ENCODE peak calls at places on chromosomes 12 and 14, in six cellular contexts. One of them, this sample, is unnamed.

GRCh38 chr12:96308881-96309280 is 91.4 kb downstream of the CDK17 start:
- DNase-seq in cardiac muscle cell: no peak
- DNase-seq in Karpas-422: no peak
- DNase-seq in neural progenitor cell: no peak
- DNase-seq in GM23248: peak; percentile 6
- DNase-seq in testis: no peak
- DNase-seq in this sample: no peak

GRCh38 chr14:50560929-50561280 is 960 bp downstream of the ATL1 start:
- DNase-seq in cardiac muscle cell: peak; percentile 47
- DNase-seq in Karpas-422: no peak
- DNase-seq in neural progenitor cell: peak; percentile 79
- DNase-seq in GM23248: peak; percentile 89
- DNase-seq in testis: peak; percentile 77
- DNase-seq in this sample: peak; percentile 77

GRCh38 chr12:57611116-57611809 is at the start of gene ARHGEF25:
- DNase-seq in cardiac muscle cell: peak; percentile 78
- DNase-seq in Karpas-422: peak; percentile 54
- DNase-seq in neural progenitor cell: peak; percentile 87
- DNase-seq in GM23248: peak; percentile 77
- DNase-seq in testis: peak; percentile 69
- DNase-seq in this sample: peak; percentile 73

GRCh38 chr14:104118006-104118844 is 20.2 kb upstream of the KIF26A start:
- DNase-seq in cardiac muscle cell: no peak
- DNase-seq in Karpas-422: no peak
- DNase-seq in neural progenitor cell: no peak
- DNase-seq in GM23248: no peak
- DNase-seq in testis: no peak
- DNase-seq in this sample: peak; percentile 33

GRCh38 chr12:120544691-120545090 is 10.5 kb downstream of the RNF10 start:
- DNase-seq in cardiac muscle cell: no peak
- DNase-seq in Karpas-422: no peak
- DNase-seq in neural progenitor cell: no peak
- DNase-seq in GM23248: no peak
- DNase-seq in testis: no peak
- DNase-seq in this sample: no peak

GRCh38 chr12:43863770-43864366 is 28.0 kb downstream of the TMEM117 start:
- DNase-seq in cardiac muscle cell: no peak
- DNase-seq in Karpas-422: no peak
- DNase-seq in neural progenitor cell: no peak
- DNase-seq in GM23248: no peak
- DNase-seq in testis: no peak
- DNase-seq in this sample: no peak

GRCh38 chr12:1919284-1919683 is 832 bp upstream of the CACNA2D4 start:
- DNase-seq in cardiac muscle cell: no peak
- DNase-seq in Karpas-422: no peak
- DNase-seq in neural progenitor cell: no peak
- DNase-seq in GM23248: no peak
- DNase-seq in testis: peak; percentile 10
- DNase-seq in this sample: no peak

GRCh38 chr14:66782853-66783252 is 274.9 kb downstream of the GPHN start:
- DNase-seq in cardiac muscle cell: no peak
- DNase-seq in Karpas-422: no peak
- DNase-seq in neural progenitor cell: no peak
- DNase-seq in GM23248: no peak
- DNase-seq in testis: no peak
- DNase-seq in this sample: no peak

GRCh38 chr14:76615331-76615730 is 145.9 kb upstream of the VASH1 start:
- DNase-seq in cardiac muscle cell: no peak
- DNase-seq in Karpas-422: no peak
- DNase-seq in neural progenitor cell: no peak
- DNase-seq in GM23248: peak; percentile 5
- DNase-seq in testis: no peak
- DNase-seq in this sample: no peak

GRCh38 chr14:61516125-61516740 is 179.1 kb upstream of the HIF1A start:
- DNase-seq in cardiac muscle cell: no peak
- DNase-seq in Karpas-422: no peak
- DNase-seq in neural progenitor cell: no peak
- DNase-seq in GM23248: peak; percentile 77
- DNase-seq in testis: no peak
- DNase-seq in this sample: no peak

GRCh38 chr14:102819176-102819628 is 42.0 kb downstream of the TRAF3 start:
- DNase-seq in cardiac muscle cell: no peak
- DNase-seq in Karpas-422: peak; percentile 71
- DNase-seq in neural progenitor cell: no peak
- DNase-seq in GM23248: no peak
- DNase-seq in testis: no peak
- DNase-seq in this sample: peak; percentile 72

GRCh38 chr14:98904677-98905076 is 367.3 kb downstream of the BCL11B start:
- DNase-seq in cardiac muscle cell: no peak
- DNase-seq in Karpas-422: no peak
- DNase-seq in neural progenitor cell: no peak
- DNase-seq in GM23248: no peak
- DNase-seq in testis: no peak
- DNase-seq in this sample: no peak

GRCh38 chr12:2233034-2233433 is 180.2 kb downstream of the CACNA1C start:
- DNase-seq in cardiac muscle cell: no peak
- DNase-seq in Karpas-422: no peak
- DNase-seq in neural progenitor cell: no peak
- DNase-seq in GM23248: peak; percentile 80
- DNase-seq in testis: no peak
- DNase-seq in this sample: no peak

GRCh38 chr14:65243766-65244442 is 141.6 kb upstream of the MAX start:
- DNase-seq in cardiac muscle cell: no peak
- DNase-seq in Karpas-422: peak; percentile 62
- DNase-seq in neural progenitor cell: no peak
- DNase-seq in GM23248: peak; percentile 52
- DNase-seq in testis: no peak
- DNase-seq in this sample: no peak

GRCh38 chr14:79658224-79658623 is 553.1 kb downstream of the DIO2 start:
- DNase-seq in cardiac muscle cell: peak; percentile 9
- DNase-seq in Karpas-422: peak; percentile 50
- DNase-seq in neural progenitor cell: no peak
- DNase-seq in GM23248: no peak
- DNase-seq in testis: no peak
- DNase-seq in this sample: no peak

GRCh38 chr12:56585098-56585497 is 45.0 kb downstream of the BAZ2A start:
- DNase-seq in cardiac muscle cell: no peak
- DNase-seq in Karpas-422: no peak
- DNase-seq in neural progenitor cell: no peak
- DNase-seq in GM23248: no peak
- DNase-seq in testis: no peak
- DNase-seq in this sample: no peak

GRCh38 chr12:34598851-34599529 is 576.7 kb downstream of the ALG10 start:
- DNase-seq in cardiac muscle cell: no peak
- DNase-seq in Karpas-422: no peak
- DNase-seq in neural progenitor cell: no peak
- DNase-seq in GM23248: no peak
- DNase-seq in testis: no peak
- DNase-seq in this sample: no peak

GRCh38 chr14:59632381-59632780 is 55.8 kb upstream of the CCDC175 start:
- DNase-seq in cardiac muscle cell: peak; percentile 30
- DNase-seq in Karpas-422: peak; percentile 87
- DNase-seq in neural progenitor cell: peak; percentile 74
- DNase-seq in GM23248: peak; percentile 40
- DNase-seq in testis: peak; percentile 70
- DNase-seq in this sample: peak; percentile 30

GRCh38 chr12:51393676-51394545 is 2.7 kb upstream of the GALNT6 start:
- DNase-seq in cardiac muscle cell: no peak
- DNase-seq in Karpas-422: no peak
- DNase-seq in neural progenitor cell: no peak
- DNase-seq in GM23248: peak; percentile 98
- DNase-seq in testis: peak; percentile 22
- DNase-seq in this sample: peak; percentile 28

GRCh38 chr14:90409209-90409730 is 12.4 kb downstream of the CALM1 start:
- DNase-seq in cardiac muscle cell: no peak
- DNase-seq in Karpas-422: no peak
- DNase-seq in neural progenitor cell: no peak
- DNase-seq in GM23248: peak; percentile 95
- DNase-seq in testis: no peak
- DNase-seq in this sample: peak; percentile 39

GRCh38 chr12:6980075-6980474 is 9.4 kb downstream of the EMG1 start:
- DNase-seq in cardiac muscle cell: no peak
- DNase-seq in Karpas-422: no peak
- DNase-seq in neural progenitor cell: no peak
- DNase-seq in GM23248: no peak
- DNase-seq in testis: no peak
- DNase-seq in this sample: no peak

GRCh38 chr14:100726812-100727564 is at the start of gene DLK1:
- DNase-seq in cardiac muscle cell: peak; percentile 58
- DNase-seq in Karpas-422: no peak
- DNase-seq in neural progenitor cell: peak; percentile 76
- DNase-seq in GM23248: no peak
- DNase-seq in testis: no peak
- DNase-seq in this sample: no peak

GRCh38 chr12:125305221-125305620 is 240.0 kb downstream of the AACS start:
- DNase-seq in cardiac muscle cell: no peak
- DNase-seq in Karpas-422: no peak
- DNase-seq in neural progenitor cell: no peak
- DNase-seq in GM23248: no peak
- DNase-seq in testis: no peak
- DNase-seq in this sample: no peak

GRCh38 chr14:53516261-53516774 is 363.2 kb upstream of the DDHD1 start:
- DNase-seq in cardiac muscle cell: no peak
- DNase-seq in Karpas-422: no peak
- DNase-seq in neural progenitor cell: no peak
- DNase-seq in GM23248: peak; percentile 89
- DNase-seq in testis: no peak
- DNase-seq in this sample: no peak

GRCh38 chr12:62660763-62661162 is 194.1 kb downstream of the MON2 start:
- DNase-seq in cardiac muscle cell: no peak
- DNase-seq in Karpas-422: no peak
- DNase-seq in neural progenitor cell: no peak
- DNase-seq in GM23248: peak; percentile 87
- DNase-seq in testis: no peak
- DNase-seq in this sample: no peak

GRCh38 chr12:53482626-53483165 is 16.6 kb downstream of the MAP3K12 start:
- DNase-seq in cardiac muscle cell: no peak
- DNase-seq in Karpas-422: no peak
- DNase-seq in neural progenitor cell: no peak
- DNase-seq in GM23248: no peak
- DNase-seq in testis: no peak
- DNase-seq in this sample: no peak

GRCh38 chr12:53481108-53481442 is 18.2 kb downstream of the MAP3K12 start:
- DNase-seq in cardiac muscle cell: no peak
- DNase-seq in Karpas-422: no peak
- DNase-seq in neural progenitor cell: no peak
- DNase-seq in GM23248: no peak
- DNase-seq in testis: no peak
- DNase-seq in this sample: no peak

GRCh38 chr12:53480425-53481107 is 18.7 kb downstream of the MAP3K12 start:
- DNase-seq in cardiac muscle cell: no peak
- DNase-seq in Karpas-422: no peak
- DNase-seq in neural progenitor cell: no peak
- DNase-seq in GM23248: no peak
- DNase-seq in testis: no peak
- DNase-seq in this sample: no peak

GRCh38 chr12:53483225-53483978 is 15.9 kb downstream of the MAP3K12 start:
- DNase-seq in cardiac muscle cell: no peak
- DNase-seq in Karpas-422: peak; percentile 59
- DNase-seq in neural progenitor cell: no peak
- DNase-seq in GM23248: no peak
- DNase-seq in testis: no peak
- DNase-seq in this sample: peak; percentile 44

DNA sequence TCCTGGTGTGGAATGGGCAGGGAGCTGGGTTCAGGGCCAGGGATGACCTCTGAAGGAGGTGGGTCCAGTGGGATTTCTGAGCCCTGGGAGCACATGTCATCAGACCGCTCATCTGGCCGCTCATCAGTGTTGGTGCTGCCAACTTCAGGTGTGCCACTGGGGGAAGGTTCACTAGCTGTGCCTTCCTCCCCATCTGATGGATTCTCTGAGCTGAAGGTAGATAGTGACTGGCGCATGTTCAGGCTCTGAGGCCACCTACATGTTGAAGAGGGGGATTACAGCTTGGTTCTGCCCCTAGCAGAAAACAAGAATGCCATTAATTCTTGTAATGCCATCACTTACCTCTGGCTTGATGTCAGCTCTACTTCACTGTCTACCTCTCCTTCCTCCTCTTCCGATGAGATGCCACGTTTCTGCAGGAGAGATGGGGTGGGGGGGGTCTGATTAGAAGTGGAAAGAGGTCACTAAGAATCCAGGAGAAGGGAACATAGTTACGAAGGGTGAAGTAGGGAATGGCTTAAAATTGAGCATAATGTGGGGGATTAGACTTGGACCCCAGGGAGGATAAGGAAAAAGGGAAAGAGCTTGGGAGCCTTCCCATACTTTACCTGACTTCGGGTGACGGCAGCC is 17.2 kb downstream of the MAP3K12 start:
- DNase-seq in cardiac muscle cell: peak; percentile 43
- DNase-seq in Karpas-422: peak; percentile 83
- DNase-seq in neural progenitor cell: peak; percentile 46
- DNase-seq in GM23248: peak; percentile 49
- DNase-seq in testis: no peak
- DNase-seq in this sample: no peak
- H3K36me3 ChIP-seq in cardiac muscle cell: peaks cover 54% of the 10 kb centered on the region
- H3K36me3 ChIP-seq in Karpas-422: peaks cover 42% of the 10 kb centered on the region
- H3K36me3 ChIP-seq in neural progenitor cell: peaks cover 21% of the 10 kb centered on the region
- H3K36me3 ChIP-seq in GM23248: peaks cover 56% of the 10 kb centered on the region
- H3K36me3 ChIP-seq in testis: no peaks in the 10 kb centered on the region
- H3K36me3 ChIP-seq in this sample: peaks cover 37% of the 10 kb centered on the region

GRCh38 chr12:118206107-118206412 is 70.1 kb downstream of the PEBP1 start:
- DNase-seq in cardiac muscle cell: no peak
- DNase-seq in Karpas-422: no peak
- DNase-seq in neural progenitor cell: no peak
- DNase-seq in GM23248: no peak
- DNase-seq in testis: no peak
- DNase-seq in this sample: no peak
- H3K36me3 ChIP-seq in cardiac muscle cell: no peaks in the 10 kb centered on the region
- H3K36me3 ChIP-seq in Karpas-422: peaks cover 5% of the 10 kb centered on the region
- H3K36me3 ChIP-seq in neural progenitor cell: no peaks in the 10 kb centered on the region
- H3K36me3 ChIP-seq in GM23248: peaks cover 7% of the 10 kb centered on the region
- H3K36me3 ChIP-seq in testis: no peaks in the 10 kb centered on the region
- H3K36me3 ChIP-seq in this sample: no peaks in the 10 kb centered on the region

GRCh38 chr14:77691259-77691658 is 16.6 kb downstream of the ALKBH1 start:
- DNase-seq in cardiac muscle cell: no peak
- DNase-seq in Karpas-422: no peak
- DNase-seq in neural progenitor cell: no peak
- DNase-seq in GM23248: no peak
- DNase-seq in testis: no peak
- DNase-seq in this sample: no peak
- H3K36me3 ChIP-seq in cardiac muscle cell: peaks cover 26% of the 10 kb centered on the region
- H3K36me3 ChIP-seq in Karpas-422: peaks cover 15% of the 10 kb centered on the region
- H3K36me3 ChIP-seq in neural progenitor cell: no peaks in the 10 kb centered on the region
- H3K36me3 ChIP-seq in GM23248: peaks cover 12% of the 10 kb centered on the region
- H3K36me3 ChIP-seq in testis: no peaks in the 10 kb centered on the region
- H3K36me3 ChIP-seq in this sample: no peaks in the 10 kb centered on the region

DNA sequence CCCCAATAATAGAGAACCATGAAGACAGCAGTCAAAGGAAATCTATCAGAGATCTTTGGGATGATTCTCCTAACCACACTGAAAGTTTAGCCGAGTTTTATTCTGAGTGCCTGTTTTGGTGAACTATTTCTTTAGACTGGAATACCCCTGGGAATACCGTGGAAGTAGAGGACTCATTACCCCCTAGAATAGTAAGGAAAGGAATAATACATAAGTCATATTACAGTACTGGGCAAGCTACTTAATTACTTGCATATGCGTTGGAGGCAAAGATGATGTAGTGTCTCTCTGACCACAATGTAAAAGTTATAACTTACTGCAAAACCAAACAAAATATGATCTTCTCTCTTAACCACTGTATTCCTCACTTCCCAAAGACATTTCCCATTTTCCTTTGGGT is 25.5 kb downstream of the ZC2HC1C start:
- DNase-seq in cardiac muscle cell: no peak
- DNase-seq in Karpas-422: no peak
- DNase-seq in neural progenitor cell: no peak
- DNase-seq in GM23248: peak; percentile 4
- DNase-seq in testis: no peak
- DNase-seq in this sample: no peak
- H3K36me3 ChIP-seq in cardiac muscle cell: peaks cover 49% of the 10 kb centered on the region
- H3K36me3 ChIP-seq in Karpas-422: peaks cover 66% of the 10 kb centered on the region
- H3K36me3 ChIP-seq in neural progenitor cell: no peaks in the 10 kb centered on the region
- H3K36me3 ChIP-seq in GM23248: peaks cover 46% of the 10 kb centered on the region
- H3K36me3 ChIP-seq in testis: no peaks in the 10 kb centered on the region
- H3K36me3 ChIP-seq in this sample: no peaks in the 10 kb centered on the region